ENCODE peak calls at places on chromosomes 6 and 20, in four cellular contexts. F is lung; S is activated CD8-positive, alpha-beta T cell treated with anti-CD3 and anti-CD28 coated beads, Interleukin-2, amount 10 ng/mL, durations not matched to agents 7 days and 5 days; J is NCI-H526. I is an unnamed sample.

GRCh38 chr20:13342469-13343242 is 121.6 kb downstream of the ISM1 start:
- DNase-seq in F (peak; percentile 81), S (no peak), J (no peak), I (no peak)

GRCh38 chr6:159044899-159045727 is at the start of gene TAGAP:
- DNase-seq in F (peak; percentile 67), S (peak; percentile 94), J (no peak), I (no peak)

GRCh38 chr20:11271319-11271718 is 597.5 kb upstream of the JAG1 start:
- DNase-seq in F (no peak), S (no peak), J (no peak), I (peak; percentile 79)

GRCh38 chr20:38725959-38726848 is 1.9 kb downstream of the SLC32A1 start:
- DNase-seq in F (no peak), S (peak; percentile 52), J (peak; percentile 88), I (peak; percentile 93)

GRCh38 chr20:10004900-10005299 is 29.9 kb upstream of the ANKEF1 start:
- DNase-seq in F (no peak), S (no peak), J (no peak), I (no peak)

GRCh38 chr20:17617868-17618672 is 48.2 kb downstream of the DSTN start:
- DNase-seq in F (no peak), S (no peak), J (no peak), I (peak; percentile 25)

GRCh38 chr6:155487362-155488130 is 31.9 kb upstream of the NOX3 start:
- DNase-seq in F (no peak), S (no peak), J (no peak), I (no peak)

GRCh38 chr6:108874470-108875160 is 26.4 kb downstream of the ARMC2 start:
- DNase-seq in F (no peak), S (peak; percentile 78), J (no peak), I (no peak)

GRCh38 chr20:57322476-57322875 is 7.1 kb upstream of the SPO11 start:
- DNase-seq in F (no peak), S (no peak), J (no peak), I (no peak)

GRCh38 chr6:117605169-117605826 is 3.0 kb upstream of the GOPC start:
- DNase-seq in F (no peak), S (peak; percentile 71), J (peak; percentile 89), I (peak; percentile 47)

GRCh38 chr20:4812641-4813075 is 90.9 kb downstream of the PRND start:
- DNase-seq in F (no peak), S (peak; percentile 28), J (no peak), I (no peak)

GRCh38 chr6:24460966-24461365 is 28.4 kb downstream of the GPLD1 start:
- DNase-seq in F (no peak), S (no peak), J (no peak), I (no peak)

GRCh38 chr6:166725571-166725970 is 98.5 kb upstream of the RPS6KA2 start:
- DNase-seq in F (no peak), S (no peak), J (no peak), I (no peak)

GRCh38 chr6:14459315-14459714 is 341.7 kb downstream of the CD83 start:
- DNase-seq in F (no peak), S (no peak), J (no peak), I (no peak)

GRCh38 chr20:32582659-32583580 is 2.2 kb downstream of the NOL4L start:
- DNase-seq in F (no peak), S (no peak), J (peak; percentile 81), I (no peak)

GRCh38 chr20:37303637-37304036 is 14.2 kb downstream of the MANBAL start:
- DNase-seq in F (no peak), S (no peak), J (no peak), I (no peak)

GRCh38 chr6:27839303-27840081 is 72.7 kb downstream of the OR2B2 start:
- DNase-seq in F (peak; percentile 36), S (peak; percentile 53), J (no peak), I (no peak)